ENCODE peak calls at places on chromosomes 6 and 20, in five cellular contexts. T is dorsolateral prefrontal cortex, G is cardiac muscle cell, V is pancreas, Q is GM23338. R is an unnamed sample.
A peak's percentile ranks its signal among the peaks of the same experiment; 100 is the strongest.

GRCh38 chr20:14288341-14289330 is 48.8 kb downstream of the FLRT3 start:
- DNase-seq in Q (no peak), T (no peak), G (no peak), V (no peak), R (no peak)

GRCh38 chr20:36472656-36473071 is 68.7 kb upstream of the MYL9 start:
- DNase-seq in T (no peak), V (peak; percentile 55), Q (peak; percentile 83), G (no peak), R (no peak)

GRCh38 chr6:1667805-1668175 is 58.1 kb downstream of the FOXC1 start:
- DNase-seq in T (no peak), V (no peak), Q (no peak), G (no peak), R (no peak)

GRCh38 chr20:48335421-48336090 is 492.2 kb downstream of the PREX1 start:
- DNase-seq in T (no peak), Q (no peak), G (no peak), V (no peak), R (no peak)

GRCh38 chr20:542777-543368 is 717 bp downstream of the CSNK2A1 start:
- DNase-seq in G (peak; percentile 24), T (no peak), V (no peak), Q (peak; percentile 59), R (peak; percentile 19)

GRCh38 chr6:100226811-100227210 is 232.8 kb upstream of the MCHR2 start:
- DNase-seq in T (no peak), V (no peak), G (no peak), Q (no peak), R (no peak)

GRCh38 chr6:2900821-2901644 is 2.1 kb downstream of the SERPINB9 start:
- DNase-seq in T (peak; percentile 55), V (no peak), G (no peak), Q (no peak), R (no peak)

GRCh38 chr6:112785408-112785807 is 438.3 kb downstream of the RFPL4B start:
- DNase-seq in Q (no peak), V (no peak), T (no peak), G (no peak), R (no peak)

GRCh38 chr6:83546636-83547035 is 34.3 kb downstream of the PRSS35 start:
- DNase-seq in V (no peak), G (no peak), T (no peak), Q (no peak), R (no peak)

DNA sequence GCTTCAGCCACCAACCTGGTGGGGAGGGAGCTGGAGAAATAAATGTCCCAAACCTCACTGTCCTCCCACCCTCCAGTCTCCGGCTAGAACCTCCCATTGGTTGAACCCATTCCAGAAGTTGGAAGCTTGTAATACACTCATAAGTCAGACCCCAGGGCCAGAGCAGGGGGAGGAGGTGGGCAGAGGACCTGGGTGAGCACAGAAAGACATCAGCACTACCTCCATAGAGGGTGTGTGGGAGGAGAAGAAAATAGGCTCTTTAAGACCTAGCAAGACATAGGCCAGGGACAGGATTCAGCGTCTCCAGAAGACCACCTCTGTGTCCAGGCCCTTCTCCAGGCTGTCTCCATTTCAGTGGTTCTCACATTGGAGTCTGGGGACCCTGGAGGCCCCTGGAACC is 73.3 kb upstream of the TOP1 start:
- DNase-seq in Q (no peak), G (no peak), V (no peak), T (no peak), R (peak; percentile 35)
- H3K27me3 ChIP-seq in Q (no peaks in the 10 kb centered on the region), G (no peaks in the 10 kb centered on the region), V (no peaks in the 10 kb centered on the region), T (no peaks in the 10 kb centered on the region), R (no peaks in the 10 kb centered on the region)

GRCh38 chr6:137361701-137362100 is 132.5 kb downstream of the OLIG3 start:
- DNase-seq in V (no peak), G (no peak), Q (no peak), T (no peak), R (no peak)

GRCh38 chr6:137365648-137366047 is 128.5 kb downstream of the OLIG3 start:
- DNase-seq in G (no peak), Q (peak; percentile 23), V (no peak), T (no peak), R (no peak)

GRCh38 chr6:137369135-137369534 is 125.1 kb downstream of the OLIG3 start:
- DNase-seq in G (no peak), T (no peak), Q (peak; percentile 10), V (no peak), R (no peak)

GRCh38 chr6:137362878-137363804 is 131.1 kb downstream of the OLIG3 start:
- DNase-seq in T (peak; percentile 62), Q (no peak), V (no peak), G (no peak), R (no peak)

DNA sequence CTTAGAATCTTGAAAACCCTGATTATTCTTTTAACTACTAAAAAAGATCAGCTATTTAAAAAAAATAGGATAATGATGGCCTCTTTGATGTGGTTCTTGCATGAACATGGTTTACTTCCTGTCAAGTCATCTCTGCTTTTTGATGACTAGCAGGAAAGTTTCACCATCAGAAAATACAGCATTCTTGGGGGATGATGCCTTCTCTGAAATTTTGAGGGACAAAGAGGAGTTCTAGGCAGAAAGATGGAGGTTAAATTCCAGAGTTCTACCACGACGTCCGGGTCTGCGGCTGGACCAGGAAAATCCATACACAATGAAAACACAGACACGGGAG is 130.4 kb downstream of the OLIG3 start:
- DNase-seq in G (no peak), T (no peak), Q (no peak), V (no peak), R (no peak)
- TF ChIP-seq CTCF in G (no peak), T (no peak), Q (no peak), V (no peak), R (no peak)

DNA sequence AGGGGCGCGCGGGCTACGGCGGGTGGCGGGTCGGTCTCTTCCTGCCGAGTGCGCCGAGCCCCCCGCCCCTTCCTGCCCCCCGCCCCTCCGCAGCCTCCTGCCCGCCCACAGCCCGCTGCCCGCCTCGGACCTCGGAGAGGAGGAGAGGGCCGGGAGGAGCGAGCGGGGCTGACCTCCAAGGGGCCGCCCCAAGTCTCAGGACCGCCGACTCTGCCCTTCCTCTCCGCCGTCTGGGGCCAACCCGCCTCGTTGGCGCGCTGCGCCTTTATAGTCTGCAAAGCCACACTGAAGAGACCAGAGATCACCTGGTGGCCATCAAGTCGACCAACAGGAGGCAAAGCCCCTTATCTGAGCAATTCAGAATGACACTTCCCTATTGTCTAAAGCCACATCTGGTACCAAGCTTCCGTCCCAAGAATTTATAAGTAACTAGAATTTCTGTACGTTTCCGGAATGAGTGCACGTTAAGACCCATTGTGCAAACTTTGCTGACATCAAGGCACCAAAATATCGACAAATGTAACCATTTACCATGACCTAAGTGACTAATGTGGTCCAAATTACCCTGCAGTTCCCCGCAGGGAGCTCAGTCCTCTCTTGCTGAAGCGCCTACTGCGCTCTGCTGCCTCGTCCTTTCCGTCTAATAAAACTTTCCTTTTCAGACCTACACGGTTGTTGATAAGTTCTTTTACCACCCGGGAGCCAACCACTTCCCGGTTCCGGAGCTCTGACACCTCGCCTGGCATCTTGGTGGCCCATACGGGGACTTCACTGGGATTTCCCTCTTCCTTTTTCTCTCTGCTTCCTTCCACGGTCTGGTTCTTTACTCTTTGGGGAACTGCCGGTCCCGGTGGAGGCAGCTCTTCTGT is at the start of gene CPXM1:
- DNase-seq in Q (peak; percentile 86), V (no peak), T (no peak), G (peak; percentile 68), R (no peak)
- H3K4me3 ChIP-seq in Q (peak within 1 kb of the TSS; percentile 79), V (no peak within 1 kb of the TSS), T (peak within 1 kb of the TSS; percentile 26), G (peak within 1 kb of the TSS; percentile 77), R (peak within 1 kb of the TSS; percentile 74)

GRCh38 chr20:46012926-46013825 is 4.5 kb downstream of the MMP9 start:
- DNase-seq in G (no peak), T (no peak), V (no peak), Q (no peak), R (no peak)

GRCh38 chr20:46007671-46008070 is 1.0 kb upstream of the MMP9 start:
- DNase-seq in Q (no peak), G (no peak), V (no peak), T (no peak), R (no peak)

GRCh38 chr20:46009847-46010246 is 1.1 kb downstream of the MMP9 start:
- DNase-seq in T (no peak), Q (no peak), V (no peak), G (no peak), R (no peak)

GRCh38 chr20:46011631-46012482 is 3.1 kb downstream of the MMP9 start:
- DNase-seq in V (no peak), G (no peak), T (no peak), Q (peak; percentile 100), R (no peak)

DNA sequence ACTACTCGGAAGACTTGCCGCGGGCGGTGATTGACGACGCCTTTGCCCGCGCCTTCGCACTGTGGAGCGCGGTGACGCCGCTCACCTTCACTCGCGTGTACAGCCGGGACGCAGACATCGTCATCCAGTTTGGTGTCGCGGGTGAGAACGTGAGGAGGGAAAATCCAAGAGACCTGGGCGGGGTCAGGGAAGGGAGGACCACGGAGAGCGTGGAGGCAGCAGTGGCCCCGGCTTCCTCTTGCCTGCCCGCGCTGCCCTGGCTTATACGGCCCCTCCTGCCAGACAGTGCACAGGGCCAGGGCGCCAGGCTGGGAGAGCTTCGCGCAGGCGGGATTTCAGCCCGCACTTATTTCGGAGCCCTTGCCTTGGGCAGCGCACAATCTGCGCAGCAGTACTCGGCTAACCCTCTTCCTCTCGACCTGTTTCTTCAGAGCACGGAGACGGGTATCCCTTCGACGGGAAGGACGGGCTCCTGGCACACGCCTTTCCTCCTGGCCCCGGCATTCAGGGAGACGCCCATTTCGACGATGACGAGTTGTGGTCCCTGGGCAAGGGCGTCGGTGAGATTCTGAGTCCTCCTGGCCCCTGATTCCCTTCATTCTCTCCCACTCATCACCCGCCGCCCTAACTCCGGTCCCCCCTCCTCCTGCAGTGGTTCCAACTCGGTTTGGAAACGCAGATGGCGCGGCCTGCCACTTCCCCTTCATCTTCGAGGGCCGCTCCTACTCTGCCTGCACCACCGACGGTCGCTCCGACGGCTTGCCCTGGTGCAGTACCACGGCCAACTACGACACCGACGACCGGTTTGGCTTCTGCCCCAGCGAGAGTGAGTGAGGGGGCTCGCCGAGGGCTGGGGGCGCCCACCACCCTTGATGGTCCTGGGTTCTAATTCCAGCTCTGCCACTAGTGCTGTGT is 2.0 kb downstream of the MMP9 start:
- DNase-seq in Q (no peak), G (no peak), V (no peak), T (no peak), R (peak; percentile 80)
- H3K27me3 ChIP-seq in Q (peaks cover 16% of the 10 kb centered on the region), G (no peaks in the 10 kb centered on the region), V (no peaks in the 10 kb centered on the region), T (peaks cover 39% of the 10 kb centered on the region), R (peaks cover 46% of the 10 kb centered on the region)

DNA sequence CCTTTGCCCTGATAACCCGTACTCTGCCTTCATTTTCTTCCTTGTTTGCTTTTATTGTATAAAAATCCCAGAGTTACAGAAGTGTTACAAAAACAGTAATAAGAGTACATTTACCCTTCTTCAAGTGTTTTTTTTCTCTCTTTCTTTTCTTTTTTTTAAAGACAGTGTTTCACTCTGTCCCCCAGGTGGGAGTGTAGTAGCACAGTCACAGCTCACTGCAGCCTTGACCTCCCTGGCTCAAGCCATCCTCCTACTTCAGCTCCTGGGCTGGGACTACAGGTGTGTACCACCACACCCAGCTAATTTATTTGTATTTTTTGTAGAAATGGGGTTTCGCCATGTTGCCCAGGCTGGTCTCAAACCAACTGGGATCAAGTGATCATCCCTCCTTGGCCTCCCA is 402.7 kb downstream of the CDKAL1 start:
- DNase-seq in V (no peak), G (no peak), T (no peak), Q (peak; percentile 32), R (no peak)
- TF ChIP-seq CTCF in V (no peak), G (no peak), T (no peak), Q (peak; percentile 39), R (no peak)

GRCh38 chr6:14210077-14210476 is 92.5 kb downstream of the CD83 start:
- DNase-seq in Q (no peak), G (no peak), T (no peak), V (no peak), R (no peak)
- H3K4me3 ChIP-seq in Q (peak overlapping the region; percentile 65), G (no peak overlapping the region), T (peak overlapping the region; percentile 87), V (no peak overlapping the region), R (no peak overlapping the region)